ENCODE peak calls at places on chromosome 10, in ten cellular contexts. T is hippocampal formation; X is adrenal gland; F is fibroblast of mammary gland; H is epithelial cell of esophagus; B is CD8-positive, alpha-beta T cell; Y is T-helper 2 cell; G is activated CD4-positive, alpha-beta T cell treated with anti-CD3 and anti-CD28 coated beads, Interleukin-2, amount 10 ng/mL, durations not matched to agents 7 days and 5 days; N is GM23248; W is sciatic nerve. E is an unnamed sample.

GRCh38 chr10:89278034-89278535 is 23.8 kb upstream of the IFIT2 start:
- DNase-seq in T (no peak), X (peak), F (peak), H (peak), B (no peak), Y (no peak), G (no peak), N (peak), W (no peak), E (no peak)

GRCh38 chr10:18611168-18611567 is 40.2 kb downstream of the NSUN6 start:
- DNase-seq in T (no peak), X (no peak), F (no peak), H (no peak), B (no peak), Y (no peak), G (no peak), N (no peak), W (no peak), E (no peak)

GRCh38 chr10:110978204-110978603 is 58.8 kb downstream of the SHOC2 start:
- DNase-seq in T (no peak), X (no peak), F (peak), H (no peak), B (no peak), Y (no peak), G (no peak), N (peak), W (no peak), E (no peak)

GRCh38 chr10:122460891-122461293 is 461 bp upstream of the HTRA1 start:
- DNase-seq in T (no peak), X (no peak), F (no peak), H (no peak), B (no peak), Y (no peak), G (no peak), N (peak), W (no peak), E (no peak)

GRCh38 chr10:43653746-43654145 is 5.1 kb upstream of the ZNF32 start:
- DNase-seq in T (no peak), X (no peak), F (peak), H (no peak), B (no peak), Y (no peak), G (no peak), N (peak), W (no peak), E (no peak)

GRCh38 chr10:44908071-44908709 is 2.9 kb upstream of the TMEM72 start:
- DNase-seq in T (no peak), X (no peak), F (peak), H (no peak), B (no peak), Y (no peak), G (no peak), N (no peak), W (no peak), E (no peak)

GRCh38 chr10:95229724-95230627 is 35.9 kb downstream of the ACSM6 start:
- DNase-seq in T (no peak), X (peak), F (peak), H (peak), B (no peak), Y (no peak), G (no peak), N (peak), W (no peak), E (no peak)

GRCh38 chr10:51369903-51370302 is 295.6 kb downstream of the PRKG1 start:
- DNase-seq in T (no peak), X (peak), F (peak), H (peak), B (no peak), Y (no peak), G (no peak), N (peak), W (no peak), E (no peak)

GRCh38 chr10:83724471-83725241 is 414.7 kb upstream of the GHITM start:
- DNase-seq in T (no peak), X (no peak), F (no peak), H (peak), B (no peak), Y (no peak), G (no peak), N (no peak), W (no peak), E (no peak)

GRCh38 chr10:113414481-113414990 is 138.3 kb upstream of the HABP2 start:
- DNase-seq in T (no peak), X (no peak), F (peak), H (no peak), B (no peak), Y (no peak), G (no peak), N (no peak), W (no peak), E (no peak)

GRCh38 chr10:103535595-103535994 is 42.1 kb downstream of the NEURL1 start:
- DNase-seq in T (no peak), X (no peak), F (no peak), H (no peak), B (no peak), Y (no peak), G (no peak), N (no peak), W (no peak), E (no peak)

GRCh38 chr10:36779238-36779846 is 346.1 kb upstream of the ANKRD30A start:
- DNase-seq in T (peak), X (peak), F (peak), H (peak), B (no peak), Y (no peak), G (no peak), N (peak), W (no peak), E (no peak)

GRCh38 chr10:70615784-70616511 is 13.4 kb upstream of the PRF1 start:
- DNase-seq in T (no peak), X (no peak), F (peak), H (peak), B (no peak), Y (no peak), G (no peak), N (no peak), W (no peak), E (no peak)

GRCh38 chr10:124013916-124014315 is 79.5 kb downstream of the CHST15 start:
- DNase-seq in T (no peak), X (no peak), F (no peak), H (no peak), B (no peak), Y (no peak), G (no peak), N (no peak), W (no peak), E (no peak)

GRCh38 chr10:96789571-96790108 is 42.5 kb upstream of the LCOR start:
- DNase-seq in T (no peak), X (no peak), F (peak), H (no peak), B (no peak), Y (no peak), G (no peak), N (no peak), W (no peak), E (no peak)

GRCh38 chr10:47294057-47294456 is 5.9 kb upstream of the GDF10 start:
- DNase-seq in T (no peak), X (no peak), F (no peak), H (no peak), B (no peak), Y (no peak), G (no peak), N (no peak), W (peak), E (no peak)

GRCh38 chr10:12503311-12503710 is 154.0 kb downstream of the CAMK1D start:
- DNase-seq in T (no peak), X (no peak), F (no peak), H (peak), B (no peak), Y (no peak), G (no peak), N (no peak), W (no peak), E (no peak)

GRCh38 chr10:48976208-48976607 is 36.6 kb upstream of the LRRC18 start:
- DNase-seq in T (no peak), X (peak), F (peak), H (peak), B (no peak), Y (no peak), G (no peak), N (peak), W (no peak), E (no peak)

GRCh38 chr10:15254808-15255655 is 86.5 kb upstream of the NMT2 start:
- DNase-seq in T (peak), X (peak), F (no peak), H (no peak), B (peak), Y (no peak), G (peak), N (no peak), W (no peak), E (no peak)

GRCh38 chr10:26697922-26698608 is 564 bp downstream of the PDSS1 start:
- DNase-seq in T (no peak), X (no peak), F (peak), H (peak), B (no peak), Y (no peak), G (no peak), N (peak), W (no peak), E (no peak)

GRCh38 chr10:18618995-18619394 is 32.4 kb downstream of the NSUN6 start:
- DNase-seq in T (peak), X (no peak), F (no peak), H (no peak), B (no peak), Y (no peak), G (no peak), N (no peak), W (no peak), E (no peak)

E was measured in natural killer cell.